ENCODE peak calls at places on chromosomes 6 and 20, in six cellular contexts. U is HepG2, Y is K562, B is GM12878, F is A549, T is upper lobe of left lung. C is an unnamed sample. For H3K4me1, the result is how much of the 10 kb centered on the place peaks cover.

GRCh38 chr6:34610819-34611477 is 54.8 kb upstream of the SPDEF start:
- ATAC-seq in T (peak), B (no peak), F (peak), U (no peak), Y (peak), C (no peak)

GRCh38 chr20:347317-347639 is 367 bp downstream of the NRSN2 start:
- ATAC-seq in U (no peak), B (no peak), F (peak), T (no peak), Y (no peak), C (peak)

GRCh38 chr6:15137086-15137485 is 108.8 kb upstream of the JARID2 start:
- ATAC-seq in B (peak), T (no peak), U (no peak), Y (no peak), F (no peak), C (no peak)

GRCh38 chr6:167153523-167153959 is 4.2 kb downstream of the GPR31 start:
- ATAC-seq in B (peak), T (peak), U (no peak), Y (no peak), F (no peak), C (no peak)

GRCh38 chr20:63178889-63179751 is 36.8 kb downstream of the YTHDF1 start:
- ATAC-seq in B (peak), U (peak), Y (peak), T (no peak), F (no peak), C (peak)

GRCh38 chr6:133170602-133171001 is 70.6 kb upstream of the EYA4 start:
- ATAC-seq in U (no peak), T (no peak), Y (no peak), B (no peak), F (no peak), C (no peak)

GRCh38 chr6:161139766-161140553 is 133.9 kb downstream of the AGPAT4 start:
- ATAC-seq in Y (peak), T (peak), U (peak), B (no peak), F (no peak), C (peak)

GRCh38 chr6:119138906-119139541 is 60.6 kb upstream of the FAM184A start:
- ATAC-seq in T (no peak), F (no peak), U (no peak), Y (peak), B (peak), C (no peak)

DNA sequence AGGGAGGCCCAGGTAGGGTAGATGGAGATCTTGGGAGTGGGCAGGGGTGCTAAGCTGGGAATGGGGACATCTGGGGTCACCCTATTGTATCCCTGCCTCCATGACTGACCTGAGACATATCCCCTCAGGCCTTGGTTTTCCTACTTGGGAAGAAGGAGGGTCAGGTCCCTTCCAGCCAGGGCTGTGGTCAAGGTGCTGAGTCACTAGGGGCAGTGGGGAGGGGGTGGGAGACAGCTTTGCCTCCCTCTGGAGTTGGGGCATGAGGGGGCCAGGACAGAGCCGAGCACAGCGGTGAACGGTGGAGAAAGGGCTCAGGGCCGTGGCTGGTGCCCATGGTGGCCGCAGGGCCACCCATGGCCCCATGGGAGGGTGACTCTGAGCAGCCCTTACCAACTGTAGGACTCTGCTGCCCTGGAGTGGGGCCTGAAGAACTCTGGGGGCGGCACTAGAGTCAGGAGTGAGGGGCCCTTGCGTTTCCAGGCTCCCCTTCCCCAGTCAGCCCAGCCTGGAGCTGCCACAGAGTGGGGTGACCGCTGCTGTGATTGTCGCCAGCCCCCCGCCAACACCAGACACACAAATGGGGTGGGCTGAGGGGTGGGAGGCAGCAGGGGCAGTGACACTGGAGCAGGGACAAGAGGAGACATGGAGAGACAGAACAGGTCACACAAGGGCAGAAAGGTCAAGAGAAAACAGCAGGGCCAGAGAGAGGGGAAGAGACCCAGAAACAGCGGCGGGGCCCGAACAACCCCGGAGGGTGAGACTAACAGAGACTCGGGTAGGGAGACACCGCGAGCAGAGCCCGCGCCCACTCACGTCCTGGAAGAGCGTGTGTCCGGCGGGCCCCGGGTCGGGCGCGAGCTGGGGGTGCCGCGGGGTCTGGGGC is 576 bp downstream of the NECAB3 start:
- ATAC-seq in Y (peak), T (no peak), B (peak), F (peak), U (peak), C (no peak)
- H3K4me1 ChIP-seq in Y (under half), T (under half), B (under half), F (under half), U (half or more), C (under half)

DNA sequence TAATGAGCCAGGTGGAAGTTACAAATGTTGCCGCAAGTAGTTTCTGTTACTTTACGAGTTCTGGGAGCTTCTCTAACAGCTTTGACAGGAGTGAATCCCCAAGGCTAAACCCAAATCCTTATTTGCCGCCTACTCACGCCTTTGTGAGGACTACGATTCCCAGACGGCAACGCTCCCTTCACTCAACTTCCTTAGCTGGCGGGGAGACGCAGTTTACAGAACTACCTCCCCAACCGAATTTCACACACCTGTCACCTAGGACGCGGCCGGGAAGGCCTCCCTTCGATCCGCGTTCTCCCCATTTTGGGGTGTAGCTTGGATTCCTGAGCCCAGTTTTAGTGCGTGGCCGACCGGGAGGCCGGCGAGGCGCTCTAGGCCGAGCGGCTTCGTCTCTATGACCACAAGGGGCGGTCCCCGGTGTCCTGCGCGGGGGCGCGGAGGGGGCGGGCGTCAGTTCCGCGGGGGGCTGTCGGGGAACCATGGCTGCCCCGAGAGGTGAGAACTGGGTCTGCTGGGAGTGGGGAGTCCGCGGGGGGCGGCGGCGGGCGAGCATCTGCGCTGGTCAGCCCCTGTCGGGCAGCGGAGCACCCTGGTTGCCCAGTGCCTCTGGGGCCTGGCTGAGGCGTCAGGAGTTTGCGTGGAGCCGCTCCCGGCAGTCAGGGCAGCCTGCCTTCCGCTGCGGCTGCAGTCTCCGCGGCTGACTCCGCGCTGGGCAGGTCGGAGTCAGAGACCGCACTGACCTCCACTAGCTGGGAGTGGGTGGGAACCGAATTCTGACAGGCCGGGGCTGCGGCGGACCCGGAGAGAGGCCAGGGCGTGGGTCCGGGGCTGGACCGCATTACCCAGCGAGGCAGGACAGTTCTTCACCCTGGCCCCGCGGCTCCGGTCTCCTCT is at the start of gene SLC35A1:
- ATAC-seq in B (peak), T (peak), F (peak), U (peak), Y (peak), C (peak)
- TF ChIP-seq EP300 in B (no peak), T (no peak), F (no peak), U (no peak), Y (no peak), C (no peak)

GRCh38 chr20:48623906-48624265 is 203.9 kb downstream of the PREX1 start:
- ATAC-seq in T (no peak), F (no peak), U (no peak), B (no peak), Y (no peak), C (no peak)
- H3K4me1 ChIP-seq in T (under half), F (under half), U (under half), B (under half), Y (under half), C (under half)

GRCh38 chr20:41316602-41317535 is 662 bp downstream of the ZHX3 start:
- ATAC-seq in B (peak), Y (peak), F (peak), U (peak), T (peak), C (peak)

GRCh38 chr20:41318271-41318649 is 729 bp upstream of the ZHX3 start:
- ATAC-seq in Y (no peak), B (no peak), F (no peak), U (peak), T (no peak), C (no peak)

GRCh38 chr20:41321003-41321402 is 3.5 kb upstream of the ZHX3 start:
- ATAC-seq in F (no peak), B (no peak), Y (no peak), T (no peak), U (no peak), C (no peak)

GRCh38 chr20:41316009-41316408 is 1.5 kb downstream of the ZHX3 start:
- ATAC-seq in T (no peak), Y (no peak), F (no peak), B (no peak), U (no peak), C (no peak)

GRCh38 chr20:41317536-41318270 is at the start of gene ZHX3:
- ATAC-seq in B (peak), U (peak), Y (peak), T (peak), F (peak), C (peak)
- TF ChIP-seq EP300 in B (no peak), U (no peak), Y (no peak), T (no peak), F (no peak), C (no peak)

GRCh38 chr6:101986476-101986875 is 593.0 kb downstream of the GRIK2 start:
- ATAC-seq in B (peak), F (no peak), Y (no peak), T (no peak), U (no peak), C (no peak)
- H3K4me1 ChIP-seq in B (under half), F (under half), Y (under half), T (under half), U (under half), C (under half)

C was measured in gastroesophageal sphincter.